ENCODE peak calls at places on chromosomes 11 and 22, in six cellular contexts. T, P, U, I, A and V are unnamed samples.

GRCh38 chr11:12298610-12299009 is 78.8 kb upstream of the PARVA start:
- DNase-seq in U (no peak), T (no peak), A (no peak), P (no peak), I (no peak), V (no peak)

GRCh38 chr22:47075568-47075967 is 313.1 kb downstream of the TBC1D22A start:
- DNase-seq in I (no peak), A (no peak), U (no peak), T (no peak), P (no peak), V (no peak)

GRCh38 chr11:33461726-33462125 is 204.5 kb downstream of the HIPK3 start:
- DNase-seq in A (no peak), P (no peak), I (no peak), U (no peak), T (no peak), V (no peak)

GRCh38 chr11:47858169-47858543 is 10.0 kb upstream of the NUP160 start:
- DNase-seq in U (no peak), I (no peak), T (peak), P (peak), A (no peak), V (no peak)

GRCh38 chr11:26143553-26144308 is 188.2 kb upstream of the ANO3 start:
- DNase-seq in T (peak), A (no peak), P (peak), I (no peak), U (no peak), V (no peak)

GRCh38 chr11:128891912-128892398 is 799 bp downstream of the KCNJ5 start:
- DNase-seq in I (no peak), A (no peak), T (no peak), P (no peak), U (no peak), V (no peak)

GRCh38 chr11:119374632-119375394 is 6.7 kb downstream of the USP2 start:
- DNase-seq in P (no peak), I (no peak), T (no peak), U (no peak), A (peak), V (no peak)

GRCh38 chr11:132054822-132055221 is 684.4 kb downstream of the NTM start:
- DNase-seq in A (no peak), T (peak), U (no peak), I (no peak), P (peak), V (no peak)

GRCh38 chr11:113864410-113864809 is 11.0 kb downstream of the USP28 start:
- DNase-seq in T (no peak), U (no peak), A (no peak), I (no peak), P (no peak), V (no peak)

GRCh38 chr11:20493340-20493739 is 105.8 kb downstream of the PRMT3 start:
- DNase-seq in A (no peak), T (no peak), U (no peak), P (no peak), I (no peak), V (no peak)

GRCh38 chr11:121534131-121535093 is 81.6 kb upstream of the SORL1-AS1 start:
- DNase-seq in P (peak), I (no peak), U (no peak), T (peak), A (no peak), V (no peak)

GRCh38 chr22:28826921-28827320 is 26.6 kb upstream of the XBP1 start:
- DNase-seq in P (no peak), U (no peak), T (no peak), A (no peak), I (no peak), V (no peak)

GRCh38 chr11:116225784-116226410 is 546.9 kb downstream of the BUD13 start:
- DNase-seq in I (no peak), T (no peak), P (peak), U (no peak), A (no peak), V (no peak)

GRCh38 chr11:28618426-28618825 is 510.2 kb downstream of the METTL15 start:
- DNase-seq in U (no peak), P (peak), I (no peak), A (no peak), T (peak), V (no peak)

GRCh38 chr11:76153609-76153949 is 52.7 kb downstream of the WNT11 start:
- DNase-seq in I (no peak), A (no peak), T (peak), U (no peak), P (peak), V (no peak)

GRCh38 chr11:29957406-29957805 is 59.4 kb downstream of the KCNA4 start:
- DNase-seq in I (no peak), A (no peak), T (no peak), P (no peak), U (no peak), V (no peak)

GRCh38 chr11:94740083-94740974 is 27.8 kb upstream of the AMOTL1 start:
- DNase-seq in T (no peak), U (no peak), I (no peak), A (peak), P (no peak), V (no peak)

GRCh38 chr11:14519692-14520085 is 497 bp downstream of the PSMA1 start:
- DNase-seq in A (no peak), I (peak), T (peak), U (no peak), P (peak), V (no peak)

GRCh38 chr11:68314886-68315580 is 2.6 kb downstream of the LRP5 start:
- DNase-seq in A (no peak), I (no peak), U (no peak), P (peak), T (peak), V (no peak)

GRCh38 chr11:44589301-44589700 is 23.8 kb downstream of the CD82 start:
- DNase-seq in I (no peak), U (no peak), T (peak), A (no peak), P (peak), V (no peak)

GRCh38 chr22:36029406-36029755 is 757 bp upstream of the RBFOX2 start:
- DNase-seq in A (no peak), I (no peak), U (no peak), T (peak), P (no peak), V (no peak)

GRCh38 chr22:24521791-24522245 is 26.7 kb downstream of the UPB1 start:
- DNase-seq in U (no peak), P (peak), A (no peak), I (peak), T (peak), V (peak)

GRCh38 chr11:122523841-122524531 is 131.5 kb upstream of the UBASH3B start:
- DNase-seq in P (peak), T (no peak), U (no peak), I (no peak), A (no peak), V (no peak)

GRCh38 chr11:132872223-132872622 is 660.1 kb downstream of the OPCML start:
- DNase-seq in A (no peak), I (no peak), T (no peak), P (no peak), U (no peak), V (no peak)

GRCh38 chr22:32686354-32686753 is 115.2 kb upstream of the TIMP3 start:
- DNase-seq in U (no peak), A (no peak), I (no peak), P (peak), T (peak), V (no peak)

GRCh38 chr11:91459840-91460239 is 764.8 kb upstream of the FAT3 start:
- DNase-seq in I (no peak), T (no peak), U (no peak), A (no peak), P (no peak), V (no peak)

GRCh38 chr11:62402226-62402625 is 16.6 kb upstream of the SCGB1A1 start:
- DNase-seq in A (peak), P (no peak), I (peak), U (peak), T (no peak), V (peak)

GRCh38 chr11:61531033-61531432 is 22.5 kb downstream of the LRRC10B start:
- DNase-seq in T (no peak), A (no peak), I (no peak), U (no peak), P (no peak), V (no peak)

GRCh38 chr11:47326198-47326597 is 26.3 kb downstream of the MYBPC3 start:
- DNase-seq in A (no peak), U (no peak), T (no peak), P (no peak), I (no peak), V (no peak)

GRCh38 chr22:46897246-46897623 is 134.8 kb downstream of the TBC1D22A start:
- DNase-seq in A (no peak), P (no peak), T (no peak), I (no peak), U (no peak), V (no peak)

GRCh38 chr11:15707971-15708370 is 593.2 kb downstream of the INSC start:
- DNase-seq in P (peak), I (no peak), U (no peak), T (peak), A (peak), V (no peak)

GRCh38 chr11:69445131-69445470 is 36.4 kb upstream of the LINC01488 start:
- DNase-seq in A (no peak), U (no peak), T (no peak), I (no peak), P (no peak), V (no peak)